ENCODE peak calls at places on chromosomes 1 and 21, in five cellular contexts. E is NCI-H1092 treated with DMSO at 0.1 percent for 48 hours; Y is RWPE1; A is GM12892; U is activated CD8-positive, alpha-beta memory T cell treated with anti-CD3 and anti-CD28 coated beads for 24 hours. D is an unnamed sample.

GRCh38 chr1:226355016-226355415 is 46.1 kb upstream of the LIN9 start:
- DNase-seq in A (no peak), U (no peak), E (no peak), Y (no peak), D (no peak)

GRCh38 chr1:228502522-228502921 is 15.3 kb downstream of the RNF187 start:
- DNase-seq in U (no peak), E (no peak), Y (no peak), A (no peak), D (no peak)

GRCh38 chr1:98104285-98104684 is 183.5 kb upstream of the DPYD start:
- DNase-seq in U (no peak), E (peak), Y (no peak), A (no peak), D (no peak)

GRCh38 chr1:147084273-147085096 is 87.8 kb downstream of the PRKAB2 start:
- DNase-seq in A (peak), E (peak), U (peak), Y (peak), D (peak)

GRCh38 chr21:28220670-28221069 is 772.0 kb downstream of the LTN1 start:
- DNase-seq in A (no peak), U (no peak), E (no peak), Y (no peak), D (no peak)

GRCh38 chr1:31371121-31371520 is 1.8 kb downstream of the FABP3 start:
- DNase-seq in E (no peak), Y (no peak), U (peak), A (no peak), D (no peak)

GRCh38 chr1:69947837-69948236 is 257.5 kb downstream of the LRRC40 start:
- DNase-seq in E (no peak), Y (peak), A (no peak), U (no peak), D (no peak)

GRCh38 chr1:155962599-155963211 is 15.6 kb downstream of the ARHGEF2 start:
- DNase-seq in U (no peak), A (no peak), E (no peak), Y (no peak), D (no peak)

GRCh38 chr1:180027949-180028445 is 73.4 kb downstream of the CEP350 start:
- DNase-seq in A (no peak), Y (peak), E (no peak), U (no peak), D (no peak)

D was measured in mesendoderm.